ENCODE peak calls at places on chromosomes 5 and 9, in eight cellular contexts. O is PC-3, T is MM.1S, U is fibroblast of lung, Y is AG04450, Z is adrenal gland, S is heart left ventricle, C is lower lobe of right lung. W is an unnamed sample. For H3K9me3, the result is how much of the 10 kb centered on the place peaks cover.

GRCh38 chr5:119343766-119344165 is 12.1 kb upstream of the TNFAIP8 start:
- DNase-seq in O (no peak), T (no peak), U (peak), Y (no peak), Z (no peak), S (no peak), C (no peak), W (no peak)

GRCh38 chr5:147200001-147200400 is 34.8 kb upstream of the STK32A start:
- DNase-seq in O (no peak), T (no peak), U (no peak), Y (no peak), Z (no peak), S (no peak), C (no peak), W (peak)

GRCh38 chr9:32776201-32776600 is 7.1 kb upstream of the TMEM215 start:
- DNase-seq in O (no peak), T (no peak), U (no peak), Y (no peak), Z (no peak), S (no peak), C (no peak), W (no peak)

GRCh38 chr5:31208043-31208442 is 14.6 kb downstream of the CDH6 start:
- DNase-seq in O (no peak), T (no peak), U (no peak), Y (no peak), Z (no peak), S (no peak), C (no peak), W (no peak)

GRCh38 chr5:76958976-76959767 is 6.3 kb downstream of the CRHBP start:
- DNase-seq in O (peak), T (no peak), U (peak), Y (peak), Z (no peak), S (no peak), C (no peak), W (peak)

GRCh38 chr5:94422819-94423218 is 195.6 kb downstream of the KIAA0825 start:
- DNase-seq in O (peak), T (no peak), U (peak), Y (no peak), Z (no peak), S (no peak), C (no peak), W (no peak)

GRCh38 chr5:1391691-1392090 is 46.8 kb upstream of the CLPTM1L start:
- DNase-seq in O (no peak), T (no peak), U (no peak), Y (no peak), Z (no peak), S (no peak), C (no peak), W (peak)

GRCh38 chr9:71758785-71759184 is 9.5 kb downstream of the CEMIP2 start:
- DNase-seq in O (peak), T (no peak), U (peak), Y (no peak), Z (peak), S (no peak), C (no peak), W (peak)

GRCh38 chr9:134910146-134910545 is 7.6 kb downstream of the FCN1 start:
- DNase-seq in O (no peak), T (no peak), U (no peak), Y (no peak), Z (no peak), S (no peak), C (peak), W (no peak)

GRCh38 chr5:92885950-92886349 is 695.1 kb downstream of the NR2F1-AS1 start:
- DNase-seq in O (no peak), T (peak), U (no peak), Y (no peak), Z (no peak), S (no peak), C (no peak), W (no peak)

GRCh38 chr5:176806137-176806536 is 4.2 kb upstream of the UNC5A start:
- DNase-seq in O (peak), T (no peak), U (peak), Y (no peak), Z (no peak), S (no peak), C (no peak), W (no peak)

GRCh38 chr9:95249986-95250385 is 67.5 kb downstream of the FANCC start:
- DNase-seq in O (no peak), T (no peak), U (no peak), Y (no peak), Z (no peak), S (no peak), C (no peak), W (no peak)

GRCh38 chr9:132144708-132145365 is 17.0 kb upstream of the NTNG2 start:
- DNase-seq in O (peak), T (no peak), U (peak), Y (peak), Z (peak), S (no peak), C (no peak), W (peak)

GRCh38 chr9:112170968-112171367 is 4.1 kb downstream of the SUSD1 start:
- DNase-seq in O (no peak), T (no peak), U (no peak), Y (no peak), Z (no peak), S (no peak), C (no peak), W (no peak)

GRCh38 chr9:112168197-112168596 is 6.9 kb downstream of the SUSD1 start:
- DNase-seq in O (peak), T (no peak), U (no peak), Y (no peak), Z (no peak), S (no peak), C (no peak), W (no peak)

GRCh38 chr9:112166176-112167140 is 8.6 kb downstream of the SUSD1 start:
- DNase-seq in O (peak), T (no peak), U (peak), Y (no peak), Z (no peak), S (peak), C (no peak), W (no peak)

GRCh38 chr9:112170235-112170634 is 4.9 kb downstream of the SUSD1 start:
- DNase-seq in O (peak), T (no peak), U (no peak), Y (no peak), Z (no peak), S (no peak), C (peak), W (no peak)

DNA sequence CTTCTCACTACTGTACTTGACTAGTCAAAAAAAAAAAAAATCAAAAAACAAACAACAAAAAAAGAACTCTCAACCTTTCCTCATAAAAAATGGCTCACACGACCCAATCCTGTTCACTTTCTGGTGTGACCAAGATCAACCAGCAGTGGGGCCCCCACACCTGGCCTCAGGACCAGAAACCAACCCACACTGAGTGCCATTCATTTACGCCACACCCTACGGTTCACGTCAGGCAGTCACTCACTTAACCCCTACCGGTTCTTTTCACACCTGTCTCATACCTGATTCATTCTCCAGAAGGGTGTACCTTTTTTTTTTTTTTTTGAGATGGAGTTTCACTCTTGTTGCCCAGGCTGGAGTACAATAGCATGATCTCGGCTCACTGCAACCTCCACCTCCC is 5.7 kb downstream of the SUSD1 start:
- DNase-seq in O (peak), T (no peak), U (no peak), Y (no peak), Z (no peak), S (no peak), C (no peak), W (no peak)
- H3K27ac ChIP-seq in O (peak), T (no peak), U (no peak), Y (no peak), Z (no peak), S (no peak), C (no peak), W (no peak)

GRCh38 chr9:88991066-88992030 is at the start of gene S1PR3:
- DNase-seq in O (peak), T (no peak), U (peak), Y (no peak), Z (peak), S (peak), C (peak), W (peak)
- TF ChIP-seq CTCF in O (peak), T (no peak), U (no peak), Y (no peak), Z (no peak), S (peak), C (no peak), W (no peak)

GRCh38 chr9:121503443-121503842 is 3.8 kb upstream of the GGTA1 start:
- DNase-seq in O (no peak), T (no peak), U (no peak), Y (no peak), Z (no peak), S (no peak), C (no peak), W (no peak)
- H3K9me3 ChIP-seq in O (under half), T (under half), U (under half), Y (under half), Z (under half), S (under half), C (under half), W (under half)

GRCh38 chr5:60674670-60675069 is 25.3 kb downstream of the DEPDC1B start:
- DNase-seq in O (no peak), T (no peak), U (peak), Y (no peak), Z (no peak), S (no peak), C (no peak), W (no peak)
- H3K27ac ChIP-seq in O (no peak), T (no peak), U (no peak), Y (no peak), Z (no peak), S (no peak), C (no peak), W (no peak)

DNA sequence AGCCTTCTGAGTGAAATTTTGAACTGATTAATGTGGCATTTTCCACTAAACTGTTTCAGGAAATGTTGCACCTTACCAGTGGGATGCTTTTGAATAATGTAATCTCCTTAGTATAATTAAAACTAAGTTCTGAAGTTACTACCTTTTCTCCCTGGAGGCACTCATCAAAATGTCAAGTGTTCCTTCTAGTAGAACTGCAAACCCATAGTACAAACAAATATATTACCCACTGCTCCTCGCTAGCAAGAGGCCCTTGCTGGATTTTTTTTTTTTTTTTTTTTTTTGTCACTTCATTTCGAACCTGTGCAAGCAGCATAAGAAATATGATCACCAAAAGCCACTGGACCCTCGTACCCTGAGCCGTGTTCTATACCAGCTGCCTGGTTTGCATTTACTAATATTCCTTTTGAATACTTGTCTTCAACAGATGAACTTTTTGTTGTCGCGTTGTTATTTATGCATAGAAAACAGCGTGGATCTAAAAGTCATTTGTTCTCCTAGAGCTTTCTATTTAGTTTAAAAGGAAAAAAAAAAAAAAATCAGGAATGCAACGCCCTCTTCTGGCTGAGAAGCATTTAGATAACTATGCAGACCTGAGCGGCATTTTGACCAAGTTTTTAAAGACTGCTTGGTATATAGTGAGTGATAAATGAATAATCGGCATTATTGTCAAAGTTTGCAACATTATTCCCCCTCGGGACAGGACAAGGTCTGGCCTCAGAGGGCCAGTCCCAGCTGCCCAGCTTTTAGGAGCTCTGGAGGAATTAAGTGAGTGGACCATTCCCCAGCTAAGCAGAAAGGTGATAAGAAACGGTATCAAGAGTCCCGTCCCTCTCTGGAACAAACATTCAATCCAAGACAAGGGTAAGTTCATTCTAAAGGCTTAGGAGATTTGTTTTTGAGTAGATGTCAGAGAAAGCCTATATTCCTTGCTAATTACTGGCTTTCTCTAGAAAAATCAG is 162.5 kb upstream of the KIF2A start:
- DNase-seq in O (peak), T (peak), U (peak), Y (no peak), Z (no peak), S (no peak), C (no peak), W (no peak)
- TF ChIP-seq CTCF in O (peak), T (peak), U (peak), Y (peak), Z (peak), S (peak), C (peak), W (peak)

DNA sequence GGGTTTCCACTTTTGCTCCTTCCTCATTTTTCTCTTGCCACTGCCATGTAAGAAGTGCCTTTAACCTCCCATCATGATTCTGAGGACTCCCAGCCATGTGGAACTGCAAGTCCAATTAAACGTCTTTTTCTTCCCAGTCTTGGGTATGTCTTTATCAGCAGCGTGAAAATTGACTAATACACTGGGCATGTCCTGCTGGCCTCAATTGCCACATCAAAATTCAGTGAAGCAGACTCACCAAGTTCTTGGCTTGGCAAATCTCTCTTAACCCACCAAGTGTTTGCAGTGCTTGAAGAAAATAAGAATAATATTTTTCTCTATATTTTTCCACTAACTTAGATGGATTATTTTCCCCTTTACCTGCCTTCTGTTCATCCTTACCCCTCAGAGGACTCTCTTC is 212.0 kb downstream of the BRINP1 start:
- DNase-seq in O (no peak), T (no peak), U (peak), Y (no peak), Z (no peak), S (no peak), C (no peak), W (no peak)
- H3K9me3 ChIP-seq in O (under half), T (under half), U (under half), Y (under half), Z (under half), S (under half), C (under half), W (under half)

GRCh38 chr5:116626945-116627679 is 52.5 kb upstream of the SEMA6A start:
- DNase-seq in O (no peak), T (no peak), U (no peak), Y (no peak), Z (no peak), S (no peak), C (no peak), W (no peak)

GRCh38 chr5:116629168-116629567 is 54.5 kb upstream of the SEMA6A start:
- DNase-seq in O (no peak), T (no peak), U (no peak), Y (no peak), Z (no peak), S (no peak), C (no peak), W (no peak)

GRCh38 chr5:116622375-116623075 is 47.9 kb upstream of the SEMA6A start:
- DNase-seq in O (no peak), T (no peak), U (no peak), Y (no peak), Z (no peak), S (no peak), C (no peak), W (no peak)

GRCh38 chr5:116621599-116621998 is 47.0 kb upstream of the SEMA6A start:
- DNase-seq in O (no peak), T (no peak), U (no peak), Y (no peak), Z (no peak), S (no peak), C (no peak), W (no peak)

DNA sequence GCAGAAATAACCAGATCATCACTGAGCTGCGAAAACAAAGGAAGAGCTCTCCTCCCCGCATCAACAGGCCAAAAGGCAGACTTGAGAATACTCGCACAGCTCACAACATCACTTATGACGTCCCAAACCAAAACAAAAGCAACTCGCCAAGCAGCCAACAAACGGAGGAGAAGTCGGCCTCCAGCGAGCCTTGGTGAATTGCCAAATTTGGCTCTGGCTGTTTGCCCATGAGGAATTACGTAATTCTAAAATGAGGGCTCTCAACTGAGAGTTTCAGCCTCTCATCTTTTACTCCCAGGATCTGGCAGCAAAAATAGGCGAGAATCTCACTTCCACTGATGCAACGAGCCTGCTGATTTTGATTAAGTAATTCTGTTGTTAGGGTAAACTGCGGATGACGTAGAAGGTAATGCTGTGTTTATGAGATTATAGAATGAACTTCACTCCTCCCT is 51.7 kb upstream of the SEMA6A start:
- DNase-seq in O (no peak), T (no peak), U (peak), Y (no peak), Z (peak), S (peak), C (no peak), W (no peak)
- H3K27ac ChIP-seq in O (no peak), T (no peak), U (no peak), Y (no peak), Z (no peak), S (peak), C (peak), W (no peak)

GRCh38 chr9:74821636-74822035 is 66.1 kb downstream of the TRPM6 start:
- DNase-seq in O (no peak), T (no peak), U (no peak), Y (no peak), Z (no peak), S (no peak), C (no peak), W (no peak)

DNA sequence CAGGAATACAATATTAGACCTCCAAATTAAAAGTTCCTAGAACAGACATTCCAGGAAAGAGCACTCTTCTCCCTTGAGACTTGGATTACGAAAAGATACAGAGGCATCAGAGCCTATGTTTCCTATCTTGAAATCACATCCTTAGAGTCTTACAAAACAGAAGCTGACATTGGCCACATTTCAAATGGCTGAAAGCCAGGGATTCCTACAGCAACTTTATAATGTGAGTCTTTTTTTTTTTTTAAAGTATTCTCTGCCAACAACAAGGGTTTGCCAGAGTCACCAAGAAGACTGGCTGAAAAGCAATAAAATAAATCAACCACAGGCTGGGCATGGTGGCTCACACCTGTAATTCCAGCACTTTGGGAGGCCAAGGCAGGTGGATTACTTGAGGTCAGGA is 63.1 kb downstream of the TRPM6 start:
- DNase-seq in O (peak), T (no peak), U (peak), Y (no peak), Z (peak), S (peak), C (no peak), W (no peak)
- TF ChIP-seq CTCF in O (no peak), T (no peak), U (no peak), Y (no peak), Z (no peak), S (no peak), C (no peak), W (no peak)

DNA sequence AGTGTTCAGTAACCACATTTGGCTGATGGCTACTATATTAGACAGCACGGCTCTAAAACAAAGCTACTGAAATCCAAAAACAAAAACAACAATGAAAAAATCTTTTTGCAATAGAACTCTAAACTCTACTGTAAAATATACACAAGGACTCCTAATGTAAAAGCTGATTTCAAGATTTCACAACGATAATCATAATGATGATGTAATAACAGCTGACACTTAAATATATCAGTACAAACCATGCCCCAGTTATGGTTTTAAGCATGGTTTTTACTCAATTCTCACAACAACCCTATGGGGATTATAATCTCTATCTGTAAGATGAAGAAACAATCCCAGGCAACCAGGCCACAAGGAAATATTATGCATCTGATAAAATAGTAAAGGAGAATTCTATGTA is 3.3 kb downstream of the ZNF300 start:
- DNase-seq in O (no peak), T (no peak), U (no peak), Y (no peak), Z (no peak), S (no peak), C (no peak), W (no peak)
- H3K9me3 ChIP-seq in O (half or more), T (under half), U (under half), Y (under half), Z (under half), S (half or more), C (half or more), W (under half)

GRCh38 chr5:59682542-59682941 is 211.0 kb downstream of the PDE4D start:
- DNase-seq in O (no peak), T (no peak), U (no peak), Y (no peak), Z (no peak), S (no peak), C (no peak), W (no peak)

GRCh38 chr5:59685131-59685530 is 208.4 kb downstream of the PDE4D start:
- DNase-seq in O (no peak), T (no peak), U (peak), Y (no peak), Z (no peak), S (no peak), C (no peak), W (no peak)

GRCh38 chr5:59683311-59683710 is 210.2 kb downstream of the PDE4D start:
- DNase-seq in O (no peak), T (no peak), U (no peak), Y (no peak), Z (no peak), S (no peak), C (no peak), W (no peak)

GRCh38 chr5:59684388-59685003 is 209.0 kb downstream of the PDE4D start:
- DNase-seq in O (no peak), T (no peak), U (peak), Y (no peak), Z (no peak), S (no peak), C (no peak), W (no peak)

DNA sequence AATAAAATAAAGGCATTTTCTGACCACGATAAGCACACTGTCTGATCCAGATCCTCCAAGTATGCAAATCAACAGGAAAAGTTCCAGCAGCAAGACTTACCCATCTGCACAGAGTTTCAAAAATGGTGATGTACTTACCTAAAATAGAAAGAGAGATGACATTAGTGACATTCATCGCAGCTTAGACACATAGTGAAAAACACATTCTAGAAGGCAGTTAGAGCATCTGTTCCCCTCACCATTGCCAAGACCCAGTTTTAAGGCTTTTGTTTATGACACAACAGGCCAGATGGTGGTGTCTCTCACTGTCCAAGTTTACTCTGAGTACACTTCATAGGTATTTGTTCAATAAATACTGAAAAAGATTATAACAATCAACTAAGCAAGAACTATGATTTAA is 207.7 kb downstream of the PDE4D start:
- DNase-seq in O (no peak), T (peak), U (peak), Y (no peak), Z (no peak), S (no peak), C (no peak), W (no peak)
- H3K27ac ChIP-seq in O (no peak), T (peak), U (no peak), Y (no peak), Z (no peak), S (peak), C (no peak), W (no peak)

W was measured in osteoblast.